ENCODE peak calls at places on chromosomes 7 and 10, in eight cellular contexts. One of them, this sample, is unnamed.

GRCh38 chr10:84214046-84214572 is 11.2 kb downstream of the LRIT2 start:
- DNase-seq in A549: no peak
- DNase-seq in SJCRH30: no peak
- DNase-seq in mesothelial cell of epicardium: no peak
- DNase-seq in GM03348: no peak
- DNase-seq in activated effector memory CD4-positive, alpha-beta T cell treated with anti-CD3 and anti-CD28 coated beads, Interleukin-2, amount 50 U/mL, for 16 hours: no peak
- DNase-seq in activated naive CD4-positive, alpha-beta T cell treated with anti-CD3 and anti-CD28 coated beads, Interleukin-2, amount 50 U/mL, for 72 hours: no peak
- DNase-seq in H9: peak
- DNase-seq in this sample: no peak

GRCh38 chr10:101444058-101444457 is 90.1 kb downstream of the BTRC start:
- DNase-seq in A549: peak
- DNase-seq in SJCRH30: peak
- DNase-seq in mesothelial cell of epicardium: no peak
- DNase-seq in GM03348: peak
- DNase-seq in activated effector memory CD4-positive, alpha-beta T cell treated with anti-CD3 and anti-CD28 coated beads, Interleukin-2, amount 50 U/mL, for 16 hours: no peak
- DNase-seq in activated naive CD4-positive, alpha-beta T cell treated with anti-CD3 and anti-CD28 coated beads, Interleukin-2, amount 50 U/mL, for 72 hours: no peak
- DNase-seq in H9: no peak
- DNase-seq in this sample: no peak

GRCh38 chr7:132464740-132465139 is 111.5 kb downstream of the PLXNA4 start:
- DNase-seq in A549: no peak
- DNase-seq in SJCRH30: no peak
- DNase-seq in mesothelial cell of epicardium: no peak
- DNase-seq in GM03348: peak
- DNase-seq in activated effector memory CD4-positive, alpha-beta T cell treated with anti-CD3 and anti-CD28 coated beads, Interleukin-2, amount 50 U/mL, for 16 hours: no peak
- DNase-seq in activated naive CD4-positive, alpha-beta T cell treated with anti-CD3 and anti-CD28 coated beads, Interleukin-2, amount 50 U/mL, for 72 hours: no peak
- DNase-seq in H9: no peak
- DNase-seq in this sample: no peak

GRCh38 chr10:28241766-28242399 is 61.0 kb downstream of the MPP7 start:
- DNase-seq in A549: peak
- DNase-seq in SJCRH30: peak
- DNase-seq in mesothelial cell of epicardium: no peak
- DNase-seq in GM03348: peak
- DNase-seq in activated effector memory CD4-positive, alpha-beta T cell treated with anti-CD3 and anti-CD28 coated beads, Interleukin-2, amount 50 U/mL, for 16 hours: no peak
- DNase-seq in activated naive CD4-positive, alpha-beta T cell treated with anti-CD3 and anti-CD28 coated beads, Interleukin-2, amount 50 U/mL, for 72 hours: peak
- DNase-seq in H9: no peak
- DNase-seq in this sample: peak

GRCh38 chr7:106190589-106191330 is 78.6 kb upstream of the SYPL1 start:
- DNase-seq in A549: no peak
- DNase-seq in SJCRH30: no peak
- DNase-seq in mesothelial cell of epicardium: no peak
- DNase-seq in GM03348: no peak
- DNase-seq in activated effector memory CD4-positive, alpha-beta T cell treated with anti-CD3 and anti-CD28 coated beads, Interleukin-2, amount 50 U/mL, for 16 hours: no peak
- DNase-seq in activated naive CD4-positive, alpha-beta T cell treated with anti-CD3 and anti-CD28 coated beads, Interleukin-2, amount 50 U/mL, for 72 hours: no peak
- DNase-seq in H9: no peak
- DNase-seq in this sample: peak

GRCh38 chr7:27608776-27609495 is 53.7 kb downstream of the HIBADH start:
- DNase-seq in A549: no peak
- DNase-seq in SJCRH30: peak
- DNase-seq in mesothelial cell of epicardium: no peak
- DNase-seq in GM03348: peak
- DNase-seq in activated effector memory CD4-positive, alpha-beta T cell treated with anti-CD3 and anti-CD28 coated beads, Interleukin-2, amount 50 U/mL, for 16 hours: no peak
- DNase-seq in activated naive CD4-positive, alpha-beta T cell treated with anti-CD3 and anti-CD28 coated beads, Interleukin-2, amount 50 U/mL, for 72 hours: no peak
- DNase-seq in H9: no peak
- DNase-seq in this sample: no peak

GRCh38 chr7:92402920-92403759 is 44.1 kb upstream of the GATAD1 start:
- DNase-seq in A549: no peak
- DNase-seq in SJCRH30: no peak
- DNase-seq in mesothelial cell of epicardium: no peak
- DNase-seq in GM03348: peak
- DNase-seq in activated effector memory CD4-positive, alpha-beta T cell treated with anti-CD3 and anti-CD28 coated beads, Interleukin-2, amount 50 U/mL, for 16 hours: no peak
- DNase-seq in activated naive CD4-positive, alpha-beta T cell treated with anti-CD3 and anti-CD28 coated beads, Interleukin-2, amount 50 U/mL, for 72 hours: no peak
- DNase-seq in H9: no peak
- DNase-seq in this sample: no peak

GRCh38 chr7:19815546-19815945 is 42.1 kb upstream of the TMEM196 start:
- DNase-seq in A549: no peak
- DNase-seq in SJCRH30: no peak
- DNase-seq in mesothelial cell of epicardium: no peak
- DNase-seq in GM03348: no peak
- DNase-seq in activated effector memory CD4-positive, alpha-beta T cell treated with anti-CD3 and anti-CD28 coated beads, Interleukin-2, amount 50 U/mL, for 16 hours: no peak
- DNase-seq in activated naive CD4-positive, alpha-beta T cell treated with anti-CD3 and anti-CD28 coated beads, Interleukin-2, amount 50 U/mL, for 72 hours: no peak
- DNase-seq in H9: no peak
- DNase-seq in this sample: no peak

GRCh38 chr7:105806592-105807266 is 69.7 kb downstream of the ATXN7L1 start:
- DNase-seq in A549: peak
- DNase-seq in SJCRH30: no peak
- DNase-seq in mesothelial cell of epicardium: no peak
- DNase-seq in GM03348: peak
- DNase-seq in activated effector memory CD4-positive, alpha-beta T cell treated with anti-CD3 and anti-CD28 coated beads, Interleukin-2, amount 50 U/mL, for 16 hours: peak
- DNase-seq in activated naive CD4-positive, alpha-beta T cell treated with anti-CD3 and anti-CD28 coated beads, Interleukin-2, amount 50 U/mL, for 72 hours: peak
- DNase-seq in H9: no peak
- DNase-seq in this sample: peak

GRCh38 chr10:17074548-17074860 is 55.1 kb downstream of the CUBN start:
- DNase-seq in A549: no peak
- DNase-seq in SJCRH30: no peak
- DNase-seq in mesothelial cell of epicardium: no peak
- DNase-seq in GM03348: peak
- DNase-seq in activated effector memory CD4-positive, alpha-beta T cell treated with anti-CD3 and anti-CD28 coated beads, Interleukin-2, amount 50 U/mL, for 16 hours: no peak
- DNase-seq in activated naive CD4-positive, alpha-beta T cell treated with anti-CD3 and anti-CD28 coated beads, Interleukin-2, amount 50 U/mL, for 72 hours: no peak
- DNase-seq in H9: no peak
- DNase-seq in this sample: no peak

GRCh38 chr10:104683567-104683966 is 42.5 kb downstream of the SORCS3 start:
- DNase-seq in A549: no peak
- DNase-seq in SJCRH30: no peak
- DNase-seq in mesothelial cell of epicardium: no peak
- DNase-seq in GM03348: no peak
- DNase-seq in activated effector memory CD4-positive, alpha-beta T cell treated with anti-CD3 and anti-CD28 coated beads, Interleukin-2, amount 50 U/mL, for 16 hours: no peak
- DNase-seq in activated naive CD4-positive, alpha-beta T cell treated with anti-CD3 and anti-CD28 coated beads, Interleukin-2, amount 50 U/mL, for 72 hours: no peak
- DNase-seq in H9: no peak
- DNase-seq in this sample: no peak

GRCh38 chr7:74183653-74184450 is 9.7 kb downstream of the EIF4H start:
- DNase-seq in A549: peak
- DNase-seq in SJCRH30: peak
- DNase-seq in mesothelial cell of epicardium: no peak
- DNase-seq in GM03348: no peak
- DNase-seq in activated effector memory CD4-positive, alpha-beta T cell treated with anti-CD3 and anti-CD28 coated beads, Interleukin-2, amount 50 U/mL, for 16 hours: peak
- DNase-seq in activated naive CD4-positive, alpha-beta T cell treated with anti-CD3 and anti-CD28 coated beads, Interleukin-2, amount 50 U/mL, for 72 hours: no peak
- DNase-seq in H9: no peak
- DNase-seq in this sample: no peak

GRCh38 chr10:120505056-120505455 is 48.0 kb downstream of the PLPP4 start:
- DNase-seq in A549: no peak
- DNase-seq in SJCRH30: no peak
- DNase-seq in mesothelial cell of epicardium: no peak
- DNase-seq in GM03348: no peak
- DNase-seq in activated effector memory CD4-positive, alpha-beta T cell treated with anti-CD3 and anti-CD28 coated beads, Interleukin-2, amount 50 U/mL, for 16 hours: no peak
- DNase-seq in activated naive CD4-positive, alpha-beta T cell treated with anti-CD3 and anti-CD28 coated beads, Interleukin-2, amount 50 U/mL, for 72 hours: no peak
- DNase-seq in H9: peak
- DNase-seq in this sample: no peak

GRCh38 chr10:93921338-93921737 is 27.6 kb downstream of the SLC35G1 start:
- DNase-seq in A549: no peak
- DNase-seq in SJCRH30: no peak
- DNase-seq in mesothelial cell of epicardium: no peak
- DNase-seq in GM03348: no peak
- DNase-seq in activated effector memory CD4-positive, alpha-beta T cell treated with anti-CD3 and anti-CD28 coated beads, Interleukin-2, amount 50 U/mL, for 16 hours: peak
- DNase-seq in activated naive CD4-positive, alpha-beta T cell treated with anti-CD3 and anti-CD28 coated beads, Interleukin-2, amount 50 U/mL, for 72 hours: peak
- DNase-seq in H9: peak
- DNase-seq in this sample: no peak

GRCh38 chr10:15478429-15478828 is 107.3 kb upstream of the FAM171A1 start:
- DNase-seq in A549: no peak
- DNase-seq in SJCRH30: no peak
- DNase-seq in mesothelial cell of epicardium: no peak
- DNase-seq in GM03348: no peak
- DNase-seq in activated effector memory CD4-positive, alpha-beta T cell treated with anti-CD3 and anti-CD28 coated beads, Interleukin-2, amount 50 U/mL, for 16 hours: no peak
- DNase-seq in activated naive CD4-positive, alpha-beta T cell treated with anti-CD3 and anti-CD28 coated beads, Interleukin-2, amount 50 U/mL, for 72 hours: no peak
- DNase-seq in H9: peak
- DNase-seq in this sample: no peak

GRCh38 chr7:2405601-2406345 is 2.4 kb downstream of the CHST12 start:
- DNase-seq in A549: no peak
- DNase-seq in SJCRH30: no peak
- DNase-seq in mesothelial cell of epicardium: no peak
- DNase-seq in GM03348: no peak
- DNase-seq in activated effector memory CD4-positive, alpha-beta T cell treated with anti-CD3 and anti-CD28 coated beads, Interleukin-2, amount 50 U/mL, for 16 hours: peak
- DNase-seq in activated naive CD4-positive, alpha-beta T cell treated with anti-CD3 and anti-CD28 coated beads, Interleukin-2, amount 50 U/mL, for 72 hours: peak
- DNase-seq in H9: no peak
- DNase-seq in this sample: no peak

GRCh38 chr7:82559203-82559805 is 115.7 kb upstream of the CACNA2D1 start:
- DNase-seq in A549: peak
- DNase-seq in SJCRH30: peak
- DNase-seq in mesothelial cell of epicardium: no peak
- DNase-seq in GM03348: no peak
- DNase-seq in activated effector memory CD4-positive, alpha-beta T cell treated with anti-CD3 and anti-CD28 coated beads, Interleukin-2, amount 50 U/mL, for 16 hours: no peak
- DNase-seq in activated naive CD4-positive, alpha-beta T cell treated with anti-CD3 and anti-CD28 coated beads, Interleukin-2, amount 50 U/mL, for 72 hours: no peak
- DNase-seq in H9: peak
- DNase-seq in this sample: no peak

GRCh38 chr10:64863836-64864235 is 1342.6 kb downstream of the REEP3 start:
- DNase-seq in A549: no peak
- DNase-seq in SJCRH30: no peak
- DNase-seq in mesothelial cell of epicardium: no peak
- DNase-seq in GM03348: no peak
- DNase-seq in activated effector memory CD4-positive, alpha-beta T cell treated with anti-CD3 and anti-CD28 coated beads, Interleukin-2, amount 50 U/mL, for 16 hours: no peak
- DNase-seq in activated naive CD4-positive, alpha-beta T cell treated with anti-CD3 and anti-CD28 coated beads, Interleukin-2, amount 50 U/mL, for 72 hours: no peak
- DNase-seq in H9: peak
- DNase-seq in this sample: no peak

GRCh38 chr7:128454808-128455555 is 696 bp upstream of the HILPDA start:
- DNase-seq in A549: no peak
- DNase-seq in SJCRH30: no peak
- DNase-seq in mesothelial cell of epicardium: no peak
- DNase-seq in GM03348: peak
- DNase-seq in activated effector memory CD4-positive, alpha-beta T cell treated with anti-CD3 and anti-CD28 coated beads, Interleukin-2, amount 50 U/mL, for 16 hours: no peak
- DNase-seq in activated naive CD4-positive, alpha-beta T cell treated with anti-CD3 and anti-CD28 coated beads, Interleukin-2, amount 50 U/mL, for 72 hours: no peak
- DNase-seq in H9: no peak
- DNase-seq in this sample: no peak

GRCh38 chr7:80883188-80884025 is 35.4 kb downstream of the SEMA3C start:
- DNase-seq in A549: peak
- DNase-seq in SJCRH30: peak
- DNase-seq in mesothelial cell of epicardium: no peak
- DNase-seq in GM03348: peak
- DNase-seq in activated effector memory CD4-positive, alpha-beta T cell treated with anti-CD3 and anti-CD28 coated beads, Interleukin-2, amount 50 U/mL, for 16 hours: no peak
- DNase-seq in activated naive CD4-positive, alpha-beta T cell treated with anti-CD3 and anti-CD28 coated beads, Interleukin-2, amount 50 U/mL, for 72 hours: no peak
- DNase-seq in H9: no peak
- DNase-seq in this sample: peak

GRCh38 chr7:157652954-157653826 is 316.4 kb downstream of the DNAJB6 start:
- DNase-seq in A549: no peak
- DNase-seq in SJCRH30: no peak
- DNase-seq in mesothelial cell of epicardium: no peak
- DNase-seq in GM03348: no peak
- DNase-seq in activated effector memory CD4-positive, alpha-beta T cell treated with anti-CD3 and anti-CD28 coated beads, Interleukin-2, amount 50 U/mL, for 16 hours: no peak
- DNase-seq in activated naive CD4-positive, alpha-beta T cell treated with anti-CD3 and anti-CD28 coated beads, Interleukin-2, amount 50 U/mL, for 72 hours: no peak
- DNase-seq in H9: no peak
- DNase-seq in this sample: no peak

GRCh38 chr10:52517017-52517416 is 202.9 kb downstream of the DKK1 start:
- DNase-seq in A549: no peak
- DNase-seq in SJCRH30: no peak
- DNase-seq in mesothelial cell of epicardium: no peak
- DNase-seq in GM03348: no peak
- DNase-seq in activated effector memory CD4-positive, alpha-beta T cell treated with anti-CD3 and anti-CD28 coated beads, Interleukin-2, amount 50 U/mL, for 16 hours: no peak
- DNase-seq in activated naive CD4-positive, alpha-beta T cell treated with anti-CD3 and anti-CD28 coated beads, Interleukin-2, amount 50 U/mL, for 72 hours: no peak
- DNase-seq in H9: no peak
- DNase-seq in this sample: no peak

GRCh38 chr10:100208271-100208670 is 21.1 kb downstream of the CHUK start:
- DNase-seq in A549: no peak
- DNase-seq in SJCRH30: no peak
- DNase-seq in mesothelial cell of epicardium: no peak
- DNase-seq in GM03348: no peak
- DNase-seq in activated effector memory CD4-positive, alpha-beta T cell treated with anti-CD3 and anti-CD28 coated beads, Interleukin-2, amount 50 U/mL, for 16 hours: no peak
- DNase-seq in activated naive CD4-positive, alpha-beta T cell treated with anti-CD3 and anti-CD28 coated beads, Interleukin-2, amount 50 U/mL, for 72 hours: no peak
- DNase-seq in H9: no peak
- DNase-seq in this sample: no peak

GRCh38 chr10:25014579-25014978 is 1.4 kb downstream of the ENKUR start:
- DNase-seq in A549: no peak
- DNase-seq in SJCRH30: no peak
- DNase-seq in mesothelial cell of epicardium: no peak
- DNase-seq in GM03348: no peak
- DNase-seq in activated effector memory CD4-positive, alpha-beta T cell treated with anti-CD3 and anti-CD28 coated beads, Interleukin-2, amount 50 U/mL, for 16 hours: no peak
- DNase-seq in activated naive CD4-positive, alpha-beta T cell treated with anti-CD3 and anti-CD28 coated beads, Interleukin-2, amount 50 U/mL, for 72 hours: no peak
- DNase-seq in H9: no peak
- DNase-seq in this sample: no peak

GRCh38 chr7:92778972-92779371 is 57.4 kb downstream of the CDK6 start:
- DNase-seq in A549: no peak
- DNase-seq in SJCRH30: no peak
- DNase-seq in mesothelial cell of epicardium: no peak
- DNase-seq in GM03348: peak
- DNase-seq in activated effector memory CD4-positive, alpha-beta T cell treated with anti-CD3 and anti-CD28 coated beads, Interleukin-2, amount 50 U/mL, for 16 hours: no peak
- DNase-seq in activated naive CD4-positive, alpha-beta T cell treated with anti-CD3 and anti-CD28 coated beads, Interleukin-2, amount 50 U/mL, for 72 hours: no peak
- DNase-seq in H9: no peak
- DNase-seq in this sample: no peak

GRCh38 chr7:28478661-28479060 is 66.3 kb downstream of the CREB5 start:
- DNase-seq in A549: no peak
- DNase-seq in SJCRH30: no peak
- DNase-seq in mesothelial cell of epicardium: no peak
- DNase-seq in GM03348: no peak
- DNase-seq in activated effector memory CD4-positive, alpha-beta T cell treated with anti-CD3 and anti-CD28 coated beads, Interleukin-2, amount 50 U/mL, for 16 hours: no peak
- DNase-seq in activated naive CD4-positive, alpha-beta T cell treated with anti-CD3 and anti-CD28 coated beads, Interleukin-2, amount 50 U/mL, for 72 hours: no peak
- DNase-seq in H9: no peak
- DNase-seq in this sample: no peak

GRCh38 chr7:4205828-4206227 is 476.3 kb upstream of the FOXK1 start:
- DNase-seq in A549: no peak
- DNase-seq in SJCRH30: no peak
- DNase-seq in mesothelial cell of epicardium: no peak
- DNase-seq in GM03348: no peak
- DNase-seq in activated effector memory CD4-positive, alpha-beta T cell treated with anti-CD3 and anti-CD28 coated beads, Interleukin-2, amount 50 U/mL, for 16 hours: no peak
- DNase-seq in activated naive CD4-positive, alpha-beta T cell treated with anti-CD3 and anti-CD28 coated beads, Interleukin-2, amount 50 U/mL, for 72 hours: no peak
- DNase-seq in H9: no peak
- DNase-seq in this sample: no peak

GRCh38 chr10:121495719-121496118 is 102.5 kb downstream of the FGFR2 start:
- DNase-seq in A549: no peak
- DNase-seq in SJCRH30: no peak
- DNase-seq in mesothelial cell of epicardium: no peak
- DNase-seq in GM03348: no peak
- DNase-seq in activated effector memory CD4-positive, alpha-beta T cell treated with anti-CD3 and anti-CD28 coated beads, Interleukin-2, amount 50 U/mL, for 16 hours: no peak
- DNase-seq in activated naive CD4-positive, alpha-beta T cell treated with anti-CD3 and anti-CD28 coated beads, Interleukin-2, amount 50 U/mL, for 72 hours: no peak
- DNase-seq in H9: no peak
- DNase-seq in this sample: no peak

GRCh38 chr7:22230238-22230637 is 126.7 kb downstream of the RAPGEF5 start:
- DNase-seq in A549: no peak
- DNase-seq in SJCRH30: no peak
- DNase-seq in mesothelial cell of epicardium: no peak
- DNase-seq in GM03348: no peak
- DNase-seq in activated effector memory CD4-positive, alpha-beta T cell treated with anti-CD3 and anti-CD28 coated beads, Interleukin-2, amount 50 U/mL, for 16 hours: no peak
- DNase-seq in activated naive CD4-positive, alpha-beta T cell treated with anti-CD3 and anti-CD28 coated beads, Interleukin-2, amount 50 U/mL, for 72 hours: no peak
- DNase-seq in H9: no peak
- DNase-seq in this sample: no peak

GRCh38 chr10:130236711-130237110 is 100.5 kb downstream of the GLRX3 start:
- DNase-seq in A549: no peak
- DNase-seq in SJCRH30: no peak
- DNase-seq in mesothelial cell of epicardium: no peak
- DNase-seq in GM03348: no peak
- DNase-seq in activated effector memory CD4-positive, alpha-beta T cell treated with anti-CD3 and anti-CD28 coated beads, Interleukin-2, amount 50 U/mL, for 16 hours: no peak
- DNase-seq in activated naive CD4-positive, alpha-beta T cell treated with anti-CD3 and anti-CD28 coated beads, Interleukin-2, amount 50 U/mL, for 72 hours: no peak
- DNase-seq in H9: no peak
- DNase-seq in this sample: no peak

This sample was measured in COLO829.